ENCODE peak calls at places on chromosomes 2 and 18, in ten cellular contexts. Q is cardiac septum; O is Calu3; J is activated CD8-positive, alpha-beta T cell treated with anti-CD3 and anti-CD28 coated beads for 36 hours; F is stimulated activated naive B cell treated with anti-CD40 and anti-IgM and Interleukin-4, amounts not matched to agents 10 μg/mL and 1 μg/mL and 100 μg/mL, for 72 hours; Z is T-helper 2 cell; C is HT-29; E is NCI-H524 treated with DMSO at 0.1 percent for 48 hours; T is stimulated activated CD4-positive, alpha-beta T cell treated with anti-CD3 and anti-CD28 coated beads, Interleukin-4, amount 100 ng/mL, for 4 hours; H is AML-193. P is an unnamed sample.

GRCh38 chr2:12715258-12715865 is 1.4 kb upstream of the TRIB2 start:
- DNase-seq in Z (no peak), Q (no peak), H (no peak), J (no peak), F (no peak), T (no peak), C (no peak), E (no peak), O (no peak), P (no peak)

GRCh38 chr2:130847776-130848517 is 11.2 kb downstream of the ARHGEF4 start:
- DNase-seq in F (no peak), J (no peak), T (no peak), C (no peak), Z (no peak), H (no peak), Q (no peak), E (no peak), O (no peak), P (no peak)

GRCh38 chr18:44651453-44651852 is 29.2 kb upstream of the SETBP1 start:
- DNase-seq in J (no peak), F (no peak), Q (no peak), T (no peak), O (peak; percentile 47), Z (no peak), E (no peak), C (no peak), H (no peak), P (no peak)

GRCh38 chr2:198966269-198966668 is 491.5 kb downstream of the SATB2 start:
- DNase-seq in T (no peak), Z (no peak), H (no peak), F (no peak), O (no peak), J (no peak), C (no peak), E (no peak), Q (no peak), P (no peak)

GRCh38 chr2:140659293-140659692 is 1471.5 kb downstream of the LRP1B start:
- DNase-seq in T (no peak), J (no peak), F (no peak), E (no peak), Z (no peak), H (no peak), O (no peak), C (no peak), Q (no peak), P (no peak)

GRCh38 chr18:26453370-26454030 is 94.9 kb downstream of the KCTD1 start:
- DNase-seq in T (no peak), C (no peak), E (no peak), H (no peak), F (no peak), J (no peak), Z (no peak), O (no peak), Q (no peak), P (no peak)

GRCh38 chr2:241110607-241111442 is 8.7 kb upstream of the MTERF4 start:
- DNase-seq in Z (no peak), T (no peak), C (no peak), Q (no peak), O (no peak), E (no peak), J (peak; percentile 42), H (no peak), F (peak; percentile 54), P (no peak)

GRCh38 chr18:53771664-53772063 is 452.8 kb downstream of the MBD2 start:
- DNase-seq in Q (no peak), E (no peak), Z (no peak), T (no peak), H (no peak), J (no peak), C (no peak), O (no peak), F (no peak), P (no peak)

GRCh38 chr2:177464549-177464948 is 72.0 kb downstream of the AGPS start:
- DNase-seq in F (no peak), C (no peak), J (no peak), Z (no peak), T (no peak), E (no peak), H (no peak), Q (no peak), O (no peak), P (no peak)

GRCh38 chr2:222794585-222795579 is 66.0 kb upstream of the ACSL3 start:
- DNase-seq in Q (no peak), H (no peak), J (no peak), E (no peak), O (no peak), Z (no peak), F (no peak), C (no peak), T (no peak), P (no peak)

GRCh38 chr2:240179941-240180666 is 39.6 kb upstream of the OTOS start:
- DNase-seq in F (no peak), O (no peak), Z (no peak), H (no peak), E (no peak), T (no peak), Q (no peak), J (no peak), C (no peak), P (no peak)

GRCh38 chr2:200329798-200330197 is 23.3 kb downstream of the SPATS2L start:
- DNase-seq in O (no peak), E (no peak), C (no peak), Q (no peak), H (no peak), T (no peak), Z (no peak), F (no peak), J (no peak), P (no peak)

GRCh38 chr2:133885847-133886246 is 317.6 kb upstream of the NCKAP5 start:
- DNase-seq in E (no peak), F (no peak), Q (no peak), C (no peak), J (no peak), O (peak; percentile 10), Z (no peak), T (no peak), H (no peak), P (no peak)

GRCh38 chr2:240759454-240759853 is 60.6 kb downstream of the KIF1A start:
- DNase-seq in H (no peak), O (no peak), J (peak; percentile 88), C (no peak), E (no peak), F (peak; percentile 84), Q (no peak), Z (no peak), T (no peak), P (no peak)

GRCh38 chr2:162890690-162891311 is 52.2 kb upstream of the KCNH7 start:
- DNase-seq in O (peak; percentile 61), Z (no peak), F (no peak), J (peak; percentile 21), Q (no peak), E (no peak), H (peak; percentile 57), C (peak; percentile 72), T (no peak), P (no peak)